ENCODE peak calls at places on chromosomes 11 and 22, in eight cellular contexts. One of them, this sample, is unnamed.

GRCh38 chr22:20243545-20244249 is 24.4 kb downstream of the RTN4R start:
- DNase-seq in fibroblast of gingiva: peak
- DNase-seq in anterior cingulate cortex: peak
- DNase-seq in stimulated activated CD4-positive, alpha-beta T cell treated with anti-CD3 and anti-CD28 coated beads, TNF-alpha, amount 100 ng/mL, for 1 hour: no peak
- DNase-seq in NCI-H510A: peak
- DNase-seq in NCI-H446 treated with DMSO at 0.1 percent for 48 hours: peak
- DNase-seq in HT1080: peak
- DNase-seq in activated T-helper 1 cell treated with anti-CD3 and anti-CD28 coated beads, Interleukin-2, amount 50 U/mL, for 16 hours: peak
- DNase-seq in this sample: peak

GRCh38 chr22:17266261-17266971 is 47.2 kb upstream of the ADA2 start:
- DNase-seq in fibroblast of gingiva: no peak
- DNase-seq in anterior cingulate cortex: peak
- DNase-seq in stimulated activated CD4-positive, alpha-beta T cell treated with anti-CD3 and anti-CD28 coated beads, TNF-alpha, amount 100 ng/mL, for 1 hour: no peak
- DNase-seq in NCI-H510A: no peak
- DNase-seq in NCI-H446 treated with DMSO at 0.1 percent for 48 hours: peak
- DNase-seq in HT1080: no peak
- DNase-seq in activated T-helper 1 cell treated with anti-CD3 and anti-CD28 coated beads, Interleukin-2, amount 50 U/mL, for 16 hours: peak
- DNase-seq in this sample: no peak

GRCh38 chr22:27509132-27509920 is 292.2 kb downstream of the MN1 start:
- DNase-seq in fibroblast of gingiva: no peak
- DNase-seq in anterior cingulate cortex: no peak
- DNase-seq in stimulated activated CD4-positive, alpha-beta T cell treated with anti-CD3 and anti-CD28 coated beads, TNF-alpha, amount 100 ng/mL, for 1 hour: no peak
- DNase-seq in NCI-H510A: no peak
- DNase-seq in NCI-H446 treated with DMSO at 0.1 percent for 48 hours: no peak
- DNase-seq in HT1080: no peak
- DNase-seq in activated T-helper 1 cell treated with anti-CD3 and anti-CD28 coated beads, Interleukin-2, amount 50 U/mL, for 16 hours: no peak
- DNase-seq in this sample: no peak

GRCh38 chr11:57323503-57324153 is 1.1 kb downstream of the TNKS1BP1 start:
- DNase-seq in fibroblast of gingiva: peak
- DNase-seq in anterior cingulate cortex: no peak
- DNase-seq in stimulated activated CD4-positive, alpha-beta T cell treated with anti-CD3 and anti-CD28 coated beads, TNF-alpha, amount 100 ng/mL, for 1 hour: no peak
- DNase-seq in NCI-H510A: no peak
- DNase-seq in NCI-H446 treated with DMSO at 0.1 percent for 48 hours: no peak
- DNase-seq in HT1080: no peak
- DNase-seq in activated T-helper 1 cell treated with anti-CD3 and anti-CD28 coated beads, Interleukin-2, amount 50 U/mL, for 16 hours: no peak
- DNase-seq in this sample: peak

GRCh38 chr11:64539239-64539638 is 51.8 kb upstream of the SLC22A12 start:
- DNase-seq in fibroblast of gingiva: no peak
- DNase-seq in anterior cingulate cortex: no peak
- DNase-seq in stimulated activated CD4-positive, alpha-beta T cell treated with anti-CD3 and anti-CD28 coated beads, TNF-alpha, amount 100 ng/mL, for 1 hour: no peak
- DNase-seq in NCI-H510A: no peak
- DNase-seq in NCI-H446 treated with DMSO at 0.1 percent for 48 hours: peak
- DNase-seq in HT1080: no peak
- DNase-seq in activated T-helper 1 cell treated with anti-CD3 and anti-CD28 coated beads, Interleukin-2, amount 50 U/mL, for 16 hours: no peak
- DNase-seq in this sample: no peak

GRCh38 chr11:128180446-128181089 is 406.8 kb downstream of the ETS1 start:
- DNase-seq in fibroblast of gingiva: peak
- DNase-seq in anterior cingulate cortex: no peak
- DNase-seq in stimulated activated CD4-positive, alpha-beta T cell treated with anti-CD3 and anti-CD28 coated beads, TNF-alpha, amount 100 ng/mL, for 1 hour: no peak
- DNase-seq in NCI-H510A: no peak
- DNase-seq in NCI-H446 treated with DMSO at 0.1 percent for 48 hours: no peak
- DNase-seq in HT1080: peak
- DNase-seq in activated T-helper 1 cell treated with anti-CD3 and anti-CD28 coated beads, Interleukin-2, amount 50 U/mL, for 16 hours: no peak
- DNase-seq in this sample: peak

GRCh38 chr11:82080160-82080559 is 653.5 kb downstream of the FAM181B start:
- DNase-seq in fibroblast of gingiva: peak
- DNase-seq in anterior cingulate cortex: no peak
- DNase-seq in stimulated activated CD4-positive, alpha-beta T cell treated with anti-CD3 and anti-CD28 coated beads, TNF-alpha, amount 100 ng/mL, for 1 hour: no peak
- DNase-seq in NCI-H510A: no peak
- DNase-seq in NCI-H446 treated with DMSO at 0.1 percent for 48 hours: peak
- DNase-seq in HT1080: peak
- DNase-seq in activated T-helper 1 cell treated with anti-CD3 and anti-CD28 coated beads, Interleukin-2, amount 50 U/mL, for 16 hours: no peak
- DNase-seq in this sample: peak

GRCh38 chr11:26332572-26332915 is 614 bp downstream of the ANO3 start:
- DNase-seq in fibroblast of gingiva: peak
- DNase-seq in anterior cingulate cortex: no peak
- DNase-seq in stimulated activated CD4-positive, alpha-beta T cell treated with anti-CD3 and anti-CD28 coated beads, TNF-alpha, amount 100 ng/mL, for 1 hour: no peak
- DNase-seq in NCI-H510A: no peak
- DNase-seq in NCI-H446 treated with DMSO at 0.1 percent for 48 hours: no peak
- DNase-seq in HT1080: no peak
- DNase-seq in activated T-helper 1 cell treated with anti-CD3 and anti-CD28 coated beads, Interleukin-2, amount 50 U/mL, for 16 hours: no peak
- DNase-seq in this sample: no peak

GRCh38 chr11:57434640-57435546 is 8.0 kb upstream of the SLC43A3 start:
- DNase-seq in fibroblast of gingiva: peak
- DNase-seq in anterior cingulate cortex: no peak
- DNase-seq in stimulated activated CD4-positive, alpha-beta T cell treated with anti-CD3 and anti-CD28 coated beads, TNF-alpha, amount 100 ng/mL, for 1 hour: no peak
- DNase-seq in NCI-H510A: no peak
- DNase-seq in NCI-H446 treated with DMSO at 0.1 percent for 48 hours: no peak
- DNase-seq in HT1080: peak
- DNase-seq in activated T-helper 1 cell treated with anti-CD3 and anti-CD28 coated beads, Interleukin-2, amount 50 U/mL, for 16 hours: no peak
- DNase-seq in this sample: peak

GRCh38 chr11:86484164-86484794 is 109.6 kb downstream of the CCDC81 start:
- DNase-seq in fibroblast of gingiva: peak
- DNase-seq in anterior cingulate cortex: no peak
- DNase-seq in stimulated activated CD4-positive, alpha-beta T cell treated with anti-CD3 and anti-CD28 coated beads, TNF-alpha, amount 100 ng/mL, for 1 hour: no peak
- DNase-seq in NCI-H510A: no peak
- DNase-seq in NCI-H446 treated with DMSO at 0.1 percent for 48 hours: peak
- DNase-seq in HT1080: peak
- DNase-seq in activated T-helper 1 cell treated with anti-CD3 and anti-CD28 coated beads, Interleukin-2, amount 50 U/mL, for 16 hours: no peak
- DNase-seq in this sample: peak

GRCh38 chr11:93572171-93572570 is 29.0 kb upstream of the SMCO4 start:
- DNase-seq in fibroblast of gingiva: no peak
- DNase-seq in anterior cingulate cortex: no peak
- DNase-seq in stimulated activated CD4-positive, alpha-beta T cell treated with anti-CD3 and anti-CD28 coated beads, TNF-alpha, amount 100 ng/mL, for 1 hour: no peak
- DNase-seq in NCI-H510A: no peak
- DNase-seq in NCI-H446 treated with DMSO at 0.1 percent for 48 hours: no peak
- DNase-seq in HT1080: no peak
- DNase-seq in activated T-helper 1 cell treated with anti-CD3 and anti-CD28 coated beads, Interleukin-2, amount 50 U/mL, for 16 hours: no peak
- DNase-seq in this sample: no peak

GRCh38 chr11:47106839-47107520 is 69.7 kb downstream of the ARFGAP2 start:
- DNase-seq in fibroblast of gingiva: no peak
- DNase-seq in anterior cingulate cortex: peak
- DNase-seq in stimulated activated CD4-positive, alpha-beta T cell treated with anti-CD3 and anti-CD28 coated beads, TNF-alpha, amount 100 ng/mL, for 1 hour: no peak
- DNase-seq in NCI-H510A: no peak
- DNase-seq in NCI-H446 treated with DMSO at 0.1 percent for 48 hours: no peak
- DNase-seq in HT1080: no peak
- DNase-seq in activated T-helper 1 cell treated with anti-CD3 and anti-CD28 coated beads, Interleukin-2, amount 50 U/mL, for 16 hours: no peak
- DNase-seq in this sample: no peak

GRCh38 chr11:69825037-69825834 is 6.0 kb upstream of the FGF3 start:
- DNase-seq in fibroblast of gingiva: no peak
- DNase-seq in anterior cingulate cortex: no peak
- DNase-seq in stimulated activated CD4-positive, alpha-beta T cell treated with anti-CD3 and anti-CD28 coated beads, TNF-alpha, amount 100 ng/mL, for 1 hour: no peak
- DNase-seq in NCI-H510A: no peak
- DNase-seq in NCI-H446 treated with DMSO at 0.1 percent for 48 hours: no peak
- DNase-seq in HT1080: peak
- DNase-seq in activated T-helper 1 cell treated with anti-CD3 and anti-CD28 coated beads, Interleukin-2, amount 50 U/mL, for 16 hours: no peak
- DNase-seq in this sample: peak

GRCh38 chr11:107683807-107684206 is 28.0 kb downstream of the SLN start:
- DNase-seq in fibroblast of gingiva: no peak
- DNase-seq in anterior cingulate cortex: no peak
- DNase-seq in stimulated activated CD4-positive, alpha-beta T cell treated with anti-CD3 and anti-CD28 coated beads, TNF-alpha, amount 100 ng/mL, for 1 hour: no peak
- DNase-seq in NCI-H510A: no peak
- DNase-seq in NCI-H446 treated with DMSO at 0.1 percent for 48 hours: no peak
- DNase-seq in HT1080: peak
- DNase-seq in activated T-helper 1 cell treated with anti-CD3 and anti-CD28 coated beads, Interleukin-2, amount 50 U/mL, for 16 hours: no peak
- DNase-seq in this sample: peak

GRCh38 chr22:48896766-48897637 is 930.7 kb downstream of the BRD1 start:
- DNase-seq in fibroblast of gingiva: no peak
- DNase-seq in anterior cingulate cortex: no peak
- DNase-seq in stimulated activated CD4-positive, alpha-beta T cell treated with anti-CD3 and anti-CD28 coated beads, TNF-alpha, amount 100 ng/mL, for 1 hour: no peak
- DNase-seq in NCI-H510A: no peak
- DNase-seq in NCI-H446 treated with DMSO at 0.1 percent for 48 hours: peak
- DNase-seq in HT1080: peak
- DNase-seq in activated T-helper 1 cell treated with anti-CD3 and anti-CD28 coated beads, Interleukin-2, amount 50 U/mL, for 16 hours: no peak
- DNase-seq in this sample: peak

GRCh38 chr11:17496406-17496805 is 19.8 kb upstream of the ABCC8 start:
- DNase-seq in fibroblast of gingiva: no peak
- DNase-seq in anterior cingulate cortex: no peak
- DNase-seq in stimulated activated CD4-positive, alpha-beta T cell treated with anti-CD3 and anti-CD28 coated beads, TNF-alpha, amount 100 ng/mL, for 1 hour: no peak
- DNase-seq in NCI-H510A: no peak
- DNase-seq in NCI-H446 treated with DMSO at 0.1 percent for 48 hours: no peak
- DNase-seq in HT1080: no peak
- DNase-seq in activated T-helper 1 cell treated with anti-CD3 and anti-CD28 coated beads, Interleukin-2, amount 50 U/mL, for 16 hours: no peak
- DNase-seq in this sample: peak

GRCh38 chr11:65655570-65656332 is 7.0 kb downstream of the RELA start:
- DNase-seq in fibroblast of gingiva: no peak
- DNase-seq in anterior cingulate cortex: no peak
- DNase-seq in stimulated activated CD4-positive, alpha-beta T cell treated with anti-CD3 and anti-CD28 coated beads, TNF-alpha, amount 100 ng/mL, for 1 hour: no peak
- DNase-seq in NCI-H510A: no peak
- DNase-seq in NCI-H446 treated with DMSO at 0.1 percent for 48 hours: no peak
- DNase-seq in HT1080: no peak
- DNase-seq in activated T-helper 1 cell treated with anti-CD3 and anti-CD28 coated beads, Interleukin-2, amount 50 U/mL, for 16 hours: no peak
- DNase-seq in this sample: no peak

GRCh38 chr11:111417766-111418435 is 38.8 kb upstream of the POU2AF1 start:
- DNase-seq in fibroblast of gingiva: peak
- DNase-seq in anterior cingulate cortex: no peak
- DNase-seq in stimulated activated CD4-positive, alpha-beta T cell treated with anti-CD3 and anti-CD28 coated beads, TNF-alpha, amount 100 ng/mL, for 1 hour: no peak
- DNase-seq in NCI-H510A: no peak
- DNase-seq in NCI-H446 treated with DMSO at 0.1 percent for 48 hours: no peak
- DNase-seq in HT1080: no peak
- DNase-seq in activated T-helper 1 cell treated with anti-CD3 and anti-CD28 coated beads, Interleukin-2, amount 50 U/mL, for 16 hours: no peak
- DNase-seq in this sample: peak

GRCh38 chr22:50307891-50308596 is 598 bp upstream of the PLXNB2 start:
- DNase-seq in fibroblast of gingiva: no peak
- DNase-seq in anterior cingulate cortex: no peak
- DNase-seq in stimulated activated CD4-positive, alpha-beta T cell treated with anti-CD3 and anti-CD28 coated beads, TNF-alpha, amount 100 ng/mL, for 1 hour: no peak
- DNase-seq in NCI-H510A: no peak
- DNase-seq in NCI-H446 treated with DMSO at 0.1 percent for 48 hours: no peak
- DNase-seq in HT1080: no peak
- DNase-seq in activated T-helper 1 cell treated with anti-CD3 and anti-CD28 coated beads, Interleukin-2, amount 50 U/mL, for 16 hours: no peak
- DNase-seq in this sample: no peak

GRCh38 chr22:38872831-38873248 is 824 bp upstream of the CBX6 start:
- DNase-seq in fibroblast of gingiva: peak
- DNase-seq in anterior cingulate cortex: peak
- DNase-seq in stimulated activated CD4-positive, alpha-beta T cell treated with anti-CD3 and anti-CD28 coated beads, TNF-alpha, amount 100 ng/mL, for 1 hour: no peak
- DNase-seq in NCI-H510A: peak
- DNase-seq in NCI-H446 treated with DMSO at 0.1 percent for 48 hours: no peak
- DNase-seq in HT1080: no peak
- DNase-seq in activated T-helper 1 cell treated with anti-CD3 and anti-CD28 coated beads, Interleukin-2, amount 50 U/mL, for 16 hours: no peak
- DNase-seq in this sample: peak

GRCh38 chr22:33923033-33923432 is 2.8 kb upstream of the LARGE1 start:
- DNase-seq in fibroblast of gingiva: no peak
- DNase-seq in anterior cingulate cortex: no peak
- DNase-seq in stimulated activated CD4-positive, alpha-beta T cell treated with anti-CD3 and anti-CD28 coated beads, TNF-alpha, amount 100 ng/mL, for 1 hour: no peak
- DNase-seq in NCI-H510A: no peak
- DNase-seq in NCI-H446 treated with DMSO at 0.1 percent for 48 hours: no peak
- DNase-seq in HT1080: no peak
- DNase-seq in activated T-helper 1 cell treated with anti-CD3 and anti-CD28 coated beads, Interleukin-2, amount 50 U/mL, for 16 hours: no peak
- DNase-seq in this sample: no peak

GRCh38 chr11:9565822-9566560 is 7.5 kb upstream of the WEE1 start:
- DNase-seq in fibroblast of gingiva: peak
- DNase-seq in anterior cingulate cortex: no peak
- DNase-seq in stimulated activated CD4-positive, alpha-beta T cell treated with anti-CD3 and anti-CD28 coated beads, TNF-alpha, amount 100 ng/mL, for 1 hour: no peak
- DNase-seq in NCI-H510A: peak
- DNase-seq in NCI-H446 treated with DMSO at 0.1 percent for 48 hours: peak
- DNase-seq in HT1080: peak
- DNase-seq in activated T-helper 1 cell treated with anti-CD3 and anti-CD28 coated beads, Interleukin-2, amount 50 U/mL, for 16 hours: no peak
- DNase-seq in this sample: peak

GRCh38 chr11:130068986-130069683 is 559 bp upstream of the APLP2 start:
- DNase-seq in fibroblast of gingiva: peak
- DNase-seq in anterior cingulate cortex: peak
- DNase-seq in stimulated activated CD4-positive, alpha-beta T cell treated with anti-CD3 and anti-CD28 coated beads, TNF-alpha, amount 100 ng/mL, for 1 hour: no peak
- DNase-seq in NCI-H510A: peak
- DNase-seq in NCI-H446 treated with DMSO at 0.1 percent for 48 hours: peak
- DNase-seq in HT1080: peak
- DNase-seq in activated T-helper 1 cell treated with anti-CD3 and anti-CD28 coated beads, Interleukin-2, amount 50 U/mL, for 16 hours: peak
- DNase-seq in this sample: peak

GRCh38 chr22:45429921-45430775 is 16.7 kb downstream of the RIBC2 start:
- DNase-seq in fibroblast of gingiva: no peak
- DNase-seq in anterior cingulate cortex: no peak
- DNase-seq in stimulated activated CD4-positive, alpha-beta T cell treated with anti-CD3 and anti-CD28 coated beads, TNF-alpha, amount 100 ng/mL, for 1 hour: no peak
- DNase-seq in NCI-H510A: no peak
- DNase-seq in NCI-H446 treated with DMSO at 0.1 percent for 48 hours: no peak
- DNase-seq in HT1080: no peak
- DNase-seq in activated T-helper 1 cell treated with anti-CD3 and anti-CD28 coated beads, Interleukin-2, amount 50 U/mL, for 16 hours: no peak
- DNase-seq in this sample: no peak

GRCh38 chr11:100731471-100731870 is 44.4 kb downstream of the ARHGAP42 start:
- DNase-seq in fibroblast of gingiva: no peak
- DNase-seq in anterior cingulate cortex: no peak
- DNase-seq in stimulated activated CD4-positive, alpha-beta T cell treated with anti-CD3 and anti-CD28 coated beads, TNF-alpha, amount 100 ng/mL, for 1 hour: no peak
- DNase-seq in NCI-H510A: no peak
- DNase-seq in NCI-H446 treated with DMSO at 0.1 percent for 48 hours: no peak
- DNase-seq in HT1080: no peak
- DNase-seq in activated T-helper 1 cell treated with anti-CD3 and anti-CD28 coated beads, Interleukin-2, amount 50 U/mL, for 16 hours: no peak
- DNase-seq in this sample: no peak

GRCh38 chr11:47271961-47272661 is 2.2 kb downstream of the MADD start:
- DNase-seq in fibroblast of gingiva: no peak
- DNase-seq in anterior cingulate cortex: peak
- DNase-seq in stimulated activated CD4-positive, alpha-beta T cell treated with anti-CD3 and anti-CD28 coated beads, TNF-alpha, amount 100 ng/mL, for 1 hour: no peak
- DNase-seq in NCI-H510A: peak
- DNase-seq in NCI-H446 treated with DMSO at 0.1 percent for 48 hours: peak
- DNase-seq in HT1080: no peak
- DNase-seq in activated T-helper 1 cell treated with anti-CD3 and anti-CD28 coated beads, Interleukin-2, amount 50 U/mL, for 16 hours: no peak
- DNase-seq in this sample: no peak

GRCh38 chr11:65863889-65864757 is 3.9 kb downstream of the MUS81 start:
- DNase-seq in fibroblast of gingiva: no peak
- DNase-seq in anterior cingulate cortex: no peak
- DNase-seq in stimulated activated CD4-positive, alpha-beta T cell treated with anti-CD3 and anti-CD28 coated beads, TNF-alpha, amount 100 ng/mL, for 1 hour: no peak
- DNase-seq in NCI-H510A: no peak
- DNase-seq in NCI-H446 treated with DMSO at 0.1 percent for 48 hours: no peak
- DNase-seq in HT1080: no peak
- DNase-seq in activated T-helper 1 cell treated with anti-CD3 and anti-CD28 coated beads, Interleukin-2, amount 50 U/mL, for 16 hours: no peak
- DNase-seq in this sample: no peak

GRCh38 chr22:23784215-23784732 is 2.5 kb upstream of the SMARCB1 start:
- DNase-seq in fibroblast of gingiva: no peak
- DNase-seq in anterior cingulate cortex: no peak
- DNase-seq in stimulated activated CD4-positive, alpha-beta T cell treated with anti-CD3 and anti-CD28 coated beads, TNF-alpha, amount 100 ng/mL, for 1 hour: no peak
- DNase-seq in NCI-H510A: no peak
- DNase-seq in NCI-H446 treated with DMSO at 0.1 percent for 48 hours: no peak
- DNase-seq in HT1080: peak
- DNase-seq in activated T-helper 1 cell treated with anti-CD3 and anti-CD28 coated beads, Interleukin-2, amount 50 U/mL, for 16 hours: no peak
- DNase-seq in this sample: peak

GRCh38 chr11:130645164-130645859 is 196.9 kb downstream of the ADAMTS15 start:
- DNase-seq in fibroblast of gingiva: no peak
- DNase-seq in anterior cingulate cortex: no peak
- DNase-seq in stimulated activated CD4-positive, alpha-beta T cell treated with anti-CD3 and anti-CD28 coated beads, TNF-alpha, amount 100 ng/mL, for 1 hour: no peak
- DNase-seq in NCI-H510A: no peak
- DNase-seq in NCI-H446 treated with DMSO at 0.1 percent for 48 hours: no peak
- DNase-seq in HT1080: no peak
- DNase-seq in activated T-helper 1 cell treated with anti-CD3 and anti-CD28 coated beads, Interleukin-2, amount 50 U/mL, for 16 hours: no peak
- DNase-seq in this sample: no peak

GRCh38 chr22:20008221-20008995 is 8.2 kb downstream of the ARVCF start:
- DNase-seq in fibroblast of gingiva: no peak
- DNase-seq in anterior cingulate cortex: no peak
- DNase-seq in stimulated activated CD4-positive, alpha-beta T cell treated with anti-CD3 and anti-CD28 coated beads, TNF-alpha, amount 100 ng/mL, for 1 hour: no peak
- DNase-seq in NCI-H510A: no peak
- DNase-seq in NCI-H446 treated with DMSO at 0.1 percent for 48 hours: no peak
- DNase-seq in HT1080: no peak
- DNase-seq in activated T-helper 1 cell treated with anti-CD3 and anti-CD28 coated beads, Interleukin-2, amount 50 U/mL, for 16 hours: no peak
- DNase-seq in this sample: no peak